ENCODE peak calls at places on chromosomes 1 and 21, in six cellular contexts. W is K562, F is HCT116, T is HepG2, V is SK-N-SH, C is GM12878. L is an unnamed sample.

GRCh38 chr1:100995196-100995983 is 30.2 kb downstream of the DPH5 start:
- DNase-seq in T (no peak), F (no peak), W (no peak), V (no peak), C (no peak), L (no peak)

GRCh38 chr1:164602480-164603093 is 43.6 kb downstream of the PBX1 start:
- DNase-seq in C (no peak), V (no peak), W (no peak), F (no peak), T (no peak), L (no peak)

GRCh38 chr1:155996166-155996565 is 17.8 kb upstream of the ARHGEF2 start:
- DNase-seq in V (no peak), W (no peak), C (no peak), F (no peak), T (no peak), L (no peak)

GRCh38 chr21:16117851-16118592 is 388.2 kb downstream of the USP25 start:
- DNase-seq in W (no peak), F (no peak), V (no peak), C (no peak), T (no peak), L (no peak)

GRCh38 chr1:37807220-37807554 is 403 bp upstream of the C1orf122 start:
- DNase-seq in W (peak), C (no peak), V (peak), F (no peak), T (no peak), L (no peak)

GRCh38 chr1:91900538-91900937 is 14.6 kb upstream of the TGFBR3 start:
- DNase-seq in F (no peak), V (no peak), C (no peak), W (no peak), T (peak), L (no peak)

GRCh38 chr1:231626951-231627614 is 493 bp downstream of the DISC1 start:
- DNase-seq in T (peak), C (no peak), F (no peak), V (peak), W (no peak), L (no peak)

GRCh38 chr1:107264561-107264960 is 123.7 kb downstream of the NTNG1 start:
- DNase-seq in W (no peak), C (no peak), T (no peak), V (no peak), F (no peak), L (no peak)

GRCh38 chr21:15141236-15141970 is 76.6 kb upstream of the NRIP1 start:
- DNase-seq in T (no peak), W (no peak), V (no peak), F (no peak), C (no peak), L (no peak)

GRCh38 chr1:228734881-228735801 is at the start of gene RHOU:
- DNase-seq in T (peak), W (no peak), F (peak), V (peak), C (no peak), L (peak)

GRCh38 chr1:208455821-208456220 is 211.6 kb upstream of the PLXNA2 start:
- DNase-seq in T (no peak), C (no peak), F (no peak), W (no peak), V (no peak), L (no peak)

GRCh38 chr1:84619383-84620093 is 45.3 kb upstream of the CTBS start:
- DNase-seq in W (no peak), F (peak), C (no peak), V (peak), T (peak), L (no peak)

GRCh38 chr1:245730796-245731195 is 576.0 kb downstream of the KIF26B start:
- DNase-seq in W (no peak), F (no peak), T (no peak), V (no peak), C (no peak), L (no peak)

GRCh38 chr1:235995511-235995910 is 69.4 kb downstream of the NID1 start:
- DNase-seq in W (no peak), V (no peak), F (no peak), C (no peak), T (no peak), L (no peak)

GRCh38 chr1:220370041-220370700 is 97.9 kb upstream of the RAB3GAP2 start:
- DNase-seq in T (no peak), W (no peak), C (no peak), F (peak), V (peak), L (peak)

GRCh38 chr1:9121891-9122409 is 7.0 kb downstream of the GPR157 start:
- DNase-seq in C (peak), W (no peak), V (no peak), F (no peak), T (no peak), L (no peak)

GRCh38 chr1:38541223-38541622 is 318.3 kb downstream of the RRAGC start:
- DNase-seq in C (no peak), V (no peak), F (no peak), W (no peak), T (no peak), L (no peak)

GRCh38 chr1:87331319-87332269 is 2.9 kb downstream of the LMO4 start:
- DNase-seq in T (peak), C (no peak), V (peak), F (peak), W (peak), L (peak)

GRCh38 chr21:42674351-42674940 is 21.0 kb downstream of the PDE9A start:
- DNase-seq in W (peak), C (no peak), F (no peak), V (peak), T (no peak), L (no peak)

GRCh38 chr1:50516056-50516455 is 92.8 kb upstream of the DMRTA2 start:
- DNase-seq in V (no peak), W (no peak), F (no peak), C (no peak), T (no peak), L (no peak)

GRCh38 chr21:45818904-45819285 is 162.7 kb upstream of the COL6A1 start:
- DNase-seq in W (no peak), F (no peak), V (no peak), C (peak), T (peak), L (no peak)

GRCh38 chr1:224042557-224043118 is 71.3 kb upstream of the FBXO28 start:
- DNase-seq in T (no peak), F (no peak), C (no peak), V (no peak), W (no peak), L (no peak)

GRCh38 chr1:150164769-150165168 is 15.1 kb downstream of the PLEKHO1 start:
- DNase-seq in W (no peak), V (no peak), C (no peak), T (no peak), F (no peak), L (no peak)

GRCh38 chr1:27597511-27598216 is 6.3 kb downstream of the AHDC1 start:
- DNase-seq in T (no peak), W (no peak), V (no peak), F (no peak), C (no peak), L (no peak)

GRCh38 chr1:219858980-219859379 is 69.4 kb downstream of the SLC30A10 start:
- DNase-seq in F (no peak), T (no peak), W (no peak), V (no peak), C (no peak), L (no peak)

GRCh38 chr1:200731654-200732332 is 6.9 kb upstream of the CAMSAP2 start:
- DNase-seq in V (no peak), W (no peak), F (no peak), T (no peak), C (no peak), L (no peak)

GRCh38 chr1:236000781-236001180 is 64.1 kb downstream of the NID1 start:
- DNase-seq in V (no peak), F (no peak), T (no peak), C (no peak), W (no peak), L (no peak)

GRCh38 chr21:43187715-43188114 is 18.9 kb downstream of the CRYAA start:
- DNase-seq in T (no peak), V (no peak), F (no peak), W (no peak), C (no peak), L (no peak)

GRCh38 chr1:61052393-61053280 is 29.7 kb upstream of the NFIA start:
- DNase-seq in C (no peak), T (no peak), F (no peak), V (no peak), W (no peak), L (peak)

GRCh38 chr1:65148548-65149390 is 766 bp downstream of the AK4 start:
- DNase-seq in W (peak), V (peak), C (peak), F (no peak), T (no peak), L (peak)

GRCh38 chr1:180888870-180889269 is 23.8 kb upstream of the KIAA1614 start:
- DNase-seq in V (no peak), F (no peak), C (peak), W (no peak), T (no peak), L (no peak)

GRCh38 chr1:183319051-183319450 is 99.1 kb downstream of the NMNAT2 start:
- DNase-seq in F (no peak), T (no peak), V (no peak), C (no peak), W (no peak), L (no peak)

GRCh38 chr1:161196521-161197451 is 2.1 kb downstream of the ADAMTS4 start:
- DNase-seq in C (no peak), T (no peak), W (no peak), F (no peak), V (peak), L (no peak)

GRCh38 chr1:203268901-203269653 is 36.2 kb upstream of the BTG2 start:
- DNase-seq in C (no peak), T (peak), F (peak), W (peak), V (peak), L (peak)

GRCh38 chr1:5744911-5745431 is 247.3 kb downstream of the NPHP4 start:
- DNase-seq in T (no peak), V (peak), C (no peak), W (no peak), F (no peak), L (no peak)

GRCh38 chr1:219189021-219189824 is 15.5 kb downstream of the LYPLAL1 start:
- DNase-seq in F (no peak), W (no peak), C (peak), V (no peak), T (no peak), L (no peak)

GRCh38 chr21:34158866-34159616 is 85.7 kb downstream of the MRPS6 start:
- DNase-seq in V (no peak), C (no peak), F (no peak), T (no peak), W (no peak), L (no peak)

GRCh38 chr1:178724386-178724733 is 684 bp upstream of the RALGPS2 start:
- DNase-seq in V (no peak), W (no peak), C (no peak), T (no peak), F (no peak), L (no peak)

GRCh38 chr1:162912061-162912667 is 51.2 kb upstream of the CCDC190 start:
- DNase-seq in C (no peak), W (no peak), T (no peak), V (no peak), F (no peak), L (no peak)

DNA sequence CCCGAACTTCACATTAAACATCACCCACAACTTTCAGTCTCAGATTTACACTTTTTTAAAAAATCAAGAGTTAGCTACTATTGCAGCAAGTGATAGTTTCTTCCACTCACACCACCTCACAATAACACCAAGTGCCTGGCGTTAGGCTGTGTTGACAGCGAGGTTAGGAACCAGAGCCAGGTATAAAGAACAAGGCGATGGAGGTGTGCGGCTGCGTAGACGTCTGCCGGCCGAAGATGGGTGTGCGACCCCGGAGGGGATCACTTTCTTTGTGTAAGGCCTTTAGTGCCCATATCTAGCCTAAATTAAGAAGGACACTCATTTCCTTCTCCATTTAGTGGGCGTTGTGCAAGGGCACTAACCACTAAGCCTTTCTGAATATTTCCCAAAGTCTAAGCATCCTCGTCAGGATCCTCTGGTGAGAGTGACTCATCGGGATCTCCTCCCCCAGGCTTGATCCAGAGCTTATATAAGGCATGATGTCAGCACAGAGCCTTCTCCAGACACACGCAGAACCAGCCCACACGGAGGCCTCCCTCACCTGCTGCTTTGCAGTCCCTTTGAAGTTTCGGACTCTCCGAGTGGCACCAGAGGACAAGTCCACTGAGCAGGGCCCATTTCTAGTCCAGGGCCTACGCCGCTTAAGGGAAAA is 11.8 kb downstream of the NHLH2 start:
- DNase-seq in C (no peak), V (no peak), T (peak), W (peak), F (peak), L (peak)
- TF ChIP-seq JUND in C (no peak), V (peak), T (no peak), W (peak), F (peak), L (no peak)

GRCh38 chr1:33928256-33928655 is 64.4 kb downstream of the HMGB4 start:
- DNase-seq in V (no peak), W (no peak), C (no peak), F (no peak), T (no peak), L (no peak)

GRCh38 chr1:33921281-33921680 is 57.4 kb downstream of the HMGB4 start:
- DNase-seq in W (no peak), T (no peak), C (no peak), F (no peak), V (no peak), L (no peak)

GRCh38 chr1:33927721-33928120 is 63.8 kb downstream of the HMGB4 start:
- DNase-seq in W (no peak), C (no peak), T (no peak), F (no peak), V (no peak), L (no peak)

GRCh38 chr1:33930346-33931114 is 66.7 kb downstream of the HMGB4 start:
- DNase-seq in W (no peak), C (no peak), T (no peak), F (no peak), V (no peak), L (no peak)

GRCh38 chr1:33925586-33925985 is 61.7 kb downstream of the HMGB4 start:
- DNase-seq in C (no peak), F (peak), T (no peak), V (no peak), W (no peak), L (no peak)
- TF ChIP-seq JUND in C (no peak), F (no peak), T (no peak), V (no peak), W (no peak), L (no peak)

GRCh38 chr1:17658837-17659236 is 96.3 kb upstream of the ACTL8 start:
- DNase-seq in W (no peak), F (no peak), T (no peak), C (no peak), V (no peak), L (no peak)
- TF ChIP-seq JUND in W (no peak), F (no peak), T (no peak), C (no peak), V (no peak), L (no peak)

GRCh38 chr1:99503276-99503747 is 142.6 kb upstream of the PALMD start:
- DNase-seq in C (no peak), T (no peak), W (peak), V (no peak), F (no peak), L (no peak)
- TF ChIP-seq JUND in C (no peak), T (no peak), W (peak), V (no peak), F (no peak), L (no peak)

GRCh38 chr21:39911792-39912191 is 44.6 kb downstream of the PCP4 start:
- DNase-seq in T (no peak), W (no peak), F (no peak), C (no peak), V (no peak), L (no peak)
- TF ChIP-seq JUND in T (no peak), W (no peak), F (no peak), C (no peak), V (no peak), L (no peak)

GRCh38 chr1:118905671-118906070 is 82.5 kb downstream of the TBX15 start:
- DNase-seq in C (no peak), V (no peak), T (no peak), W (no peak), F (no peak), L (no peak)

GRCh38 chr1:118900643-118901440 is 87.3 kb downstream of the TBX15 start:
- DNase-seq in F (no peak), C (no peak), V (no peak), W (no peak), T (no peak), L (no peak)

GRCh38 chr1:118902299-118903270 is 85.6 kb downstream of the TBX15 start:
- DNase-seq in C (no peak), F (no peak), T (no peak), V (no peak), W (no peak), L (no peak)

GRCh38 chr1:118907466-118907865 is 80.7 kb downstream of the TBX15 start:
- DNase-seq in W (no peak), C (no peak), V (no peak), F (no peak), T (no peak), L (no peak)

GRCh38 chr1:118905206-118905605 is 82.9 kb downstream of the TBX15 start:
- DNase-seq in C (no peak), F (no peak), V (no peak), T (no peak), W (no peak), L (no peak)
- TF ChIP-seq JUND in C (no peak), F (no peak), V (no peak), T (no peak), W (no peak), L (no peak)

GRCh38 chr1:185045793-185046441 is 559 bp downstream of the RNF2 start:
- DNase-seq in T (no peak), W (peak), V (peak), C (no peak), F (no peak), L (peak)

GRCh38 chr1:185046639-185047038 is 1.3 kb downstream of the RNF2 start:
- DNase-seq in W (no peak), T (no peak), F (no peak), C (no peak), V (no peak), L (no peak)

GRCh38 chr1:185041742-185042141 is 3.6 kb upstream of the RNF2 start:
- DNase-seq in T (no peak), W (no peak), C (no peak), F (no peak), V (no peak), L (no peak)

GRCh38 chr1:185044387-185044786 is 971 bp upstream of the RNF2 start:
- DNase-seq in T (no peak), V (no peak), C (no peak), W (no peak), F (no peak), L (no peak)

DNA sequence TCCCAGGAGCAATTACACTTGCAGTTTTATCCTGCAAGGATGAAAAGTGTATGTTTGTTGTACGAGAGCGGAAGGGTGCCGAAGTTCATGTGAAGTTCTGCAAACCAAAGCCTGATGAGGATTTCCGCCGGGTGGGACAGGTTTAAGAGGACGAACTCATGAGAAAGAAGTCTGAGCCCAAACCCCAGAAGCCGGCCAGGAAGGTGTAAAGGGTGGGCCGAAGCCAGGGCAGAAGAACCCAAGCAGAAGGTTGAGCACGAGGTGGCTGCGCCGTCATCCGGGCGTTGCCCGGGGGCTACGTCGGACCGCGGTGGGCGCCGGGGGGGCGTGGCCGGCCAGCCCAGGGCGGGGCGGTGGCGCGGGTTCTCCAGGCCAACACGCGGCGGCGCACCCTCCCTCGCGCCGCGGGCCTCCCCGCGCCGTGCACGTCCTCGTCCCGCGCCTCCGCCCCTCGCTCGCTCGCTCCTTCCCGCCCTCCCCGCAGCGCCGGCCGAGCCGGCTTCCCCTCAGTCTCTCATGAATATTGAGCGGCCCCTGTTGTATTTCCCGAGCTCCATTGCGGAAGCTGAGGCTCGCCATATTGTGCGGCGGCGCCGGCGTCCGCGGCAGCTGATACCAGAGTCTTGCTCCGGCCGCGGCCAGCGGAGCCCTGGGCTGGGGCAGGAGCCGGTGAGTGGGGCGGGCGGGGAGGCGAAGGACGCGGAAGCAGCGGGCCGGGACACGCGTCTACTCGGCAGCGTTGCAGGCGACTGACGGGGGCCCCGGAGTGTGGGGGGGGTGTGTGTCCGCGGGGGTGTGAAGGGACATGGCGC is at the start of gene RNF2:
- DNase-seq in F (peak), C (peak), V (peak), W (peak), T (peak), L (peak)
- TF ChIP-seq JUND in F (no peak), C (no peak), V (no peak), W (no peak), T (no peak), L (no peak)

DNA sequence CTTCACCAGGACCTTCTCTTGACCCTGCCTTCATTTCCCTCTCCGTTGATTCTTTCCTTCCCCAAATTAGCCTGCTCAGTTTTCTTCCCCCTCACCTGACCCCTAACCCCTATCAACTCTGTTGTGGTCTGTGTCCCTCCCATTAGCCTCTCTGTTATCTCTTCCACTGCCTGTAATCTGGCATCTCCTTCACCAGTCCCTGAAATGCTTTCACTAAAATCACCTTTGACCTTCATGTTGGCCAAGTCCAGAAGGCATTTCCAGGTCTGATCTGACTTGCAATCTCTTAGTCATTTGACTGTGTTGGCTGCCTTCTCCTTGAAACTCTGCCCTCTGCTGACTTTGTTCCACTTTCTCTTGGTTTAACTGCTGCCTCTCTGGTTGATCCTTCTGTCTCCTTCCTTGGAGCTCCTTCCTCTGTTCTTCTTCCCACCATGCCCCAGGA is 28.2 kb downstream of the ATP8B2 start:
- DNase-seq in T (peak), F (peak), W (peak), V (no peak), C (peak), L (no peak)
- TF ChIP-seq JUND in T (no peak), F (no peak), W (peak), V (no peak), C (no peak), L (no peak)